ENCODE peak calls at places on chromosomes 7 and 10, in four cellular contexts. X is left ventricle myocardium inferior, O is AG04450, L is lower lobe of right lung. J is an unnamed sample.
A peak's percentile ranks its signal among the peaks of the same experiment; 100 is the strongest.

GRCh38 chr7:139430443-139430842 is 53.0 kb downstream of the KLRG2 start:
- DNase-seq in X (no peak), O (no peak), L (no peak), J (no peak)

GRCh38 chr7:13830604-13830915 is 158.9 kb downstream of the ETV1 start:
- DNase-seq in X (no peak), O (no peak), L (no peak), J (no peak)

GRCh38 chr10:43827853-43828252 is 179.2 kb upstream of the ZNF32 start:
- DNase-seq in X (no peak), O (no peak), L (no peak), J (no peak)

GRCh38 chr10:109591631-109592030 is 331.7 kb downstream of the XPNPEP1 start:
- DNase-seq in X (no peak), O (no peak), L (no peak), J (no peak)

GRCh38 chr10:123999956-124000615 is 93.3 kb downstream of the CHST15 start:
- DNase-seq in X (no peak), O (no peak), L (no peak), J (no peak)

GRCh38 chr7:94452257-94452656 is 57.4 kb upstream of the CASD1 start:
- DNase-seq in X (no peak), O (no peak), L (no peak), J (no peak)

GRCh38 chr7:132472463-132473120 is 103.7 kb downstream of the PLXNA4 start:
- DNase-seq in X (peak; percentile 72), O (no peak), L (no peak), J (no peak)

GRCh38 chr10:32951111-32951510 is 6.9 kb downstream of the ITGB1 start:
- DNase-seq in X (no peak), O (no peak), L (no peak), J (no peak)

GRCh38 chr10:13219685-13220670 is 14.2 kb downstream of the UCMA start:
- DNase-seq in X (no peak), O (no peak), L (no peak), J (no peak)
- TF ChIP-seq CTCF in X (no peak), O (peak; percentile 20), L (no peak), J (peak; percentile 33)

GRCh38 chr7:34327681-34328080 is 330.3 kb upstream of the NPSR1 start:
- DNase-seq in X (no peak), O (no peak), L (no peak), J (no peak)
- H3K27me3 ChIP-seq in X (peaks cover 16% of the 10 kb centered on the region), O (no peaks in the 10 kb centered on the region), L (no peaks in the 10 kb centered on the region), J (no peaks in the 10 kb centered on the region)

GRCh38 chr7:75987805-75988630 is 6.4 kb downstream of the TMEM120A start:
- DNase-seq in X (no peak), O (no peak), L (no peak), J (no peak)

GRCh38 chr7:75992083-75992755 is 2.2 kb downstream of the TMEM120A start:
- DNase-seq in X (no peak), O (no peak), L (peak; percentile 40), J (no peak)

GRCh38 chr7:75989084-75989725 is 5.2 kb downstream of the TMEM120A start:
- DNase-seq in X (peak; percentile 75), O (no peak), L (peak; percentile 8), J (no peak)

GRCh38 chr7:75991531-75992082 is 2.8 kb downstream of the TMEM120A start:
- DNase-seq in X (no peak), O (no peak), L (peak; percentile 10), J (no peak)

GRCh38 chr7:75989726-75990388 is 4.5 kb downstream of the TMEM120A start:
- DNase-seq in X (peak; percentile 65), O (no peak), L (peak; percentile 33), J (no peak)
- H3K4me3 ChIP-seq in X (peak overlapping the region; percentile 29), O (no peak overlapping the region), L (no peak overlapping the region), J (no peak overlapping the region)

DNA sequence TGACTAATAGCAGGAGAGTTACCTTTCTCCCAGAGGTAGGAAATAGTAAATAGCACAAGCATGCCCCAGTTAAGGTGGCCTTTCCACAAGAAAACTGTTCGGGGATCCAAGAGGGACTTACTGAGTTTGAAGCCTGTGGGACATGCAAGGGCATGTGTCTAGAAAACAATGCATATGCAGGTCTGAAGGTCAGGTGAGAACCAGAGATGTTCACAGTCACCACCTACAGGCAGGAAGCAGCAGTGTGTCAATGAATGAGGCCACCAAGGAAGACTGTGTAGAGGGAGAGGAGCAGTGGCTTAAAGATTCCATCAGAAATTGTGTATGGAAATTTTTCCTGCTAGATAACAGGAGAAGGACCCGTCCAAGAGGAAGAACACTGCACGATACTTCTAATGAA is 66.0 kb downstream of the CALD1 start:
- DNase-seq in X (no peak), O (no peak), L (no peak), J (no peak)
- TF ChIP-seq CTCF in X (peak; percentile 37), O (peak; percentile 29), L (no peak), J (peak; percentile 40)

GRCh38 chr10:101297901-101298451 is 56.0 kb upstream of the BTRC start:
- DNase-seq in X (peak; percentile 45), O (no peak), L (peak; percentile 72), J (no peak)
- H3K27me3 ChIP-seq in X (peaks cover 61% of the 10 kb centered on the region), O (peaks cover 63% of the 10 kb centered on the region), L (peaks cover 46% of the 10 kb centered on the region), J (peaks cover 52% of the 10 kb centered on the region)

J was measured in kidney epithelial cell.